ENCODE peak calls at places on chromosomes 7 and 10, in eight cellular contexts. I is foreskin keratinocyte; E is body of pancreas; M is left ventricle myocardium inferior; V is right cardiac atrium; X is mesendoderm; R is lower lobe of right lung; N is CD8-positive, alpha-beta T cell. Z is an unnamed sample. For H3K4me1, the result is how much of the 10 kb centered on the place peaks cover.

GRCh38 chr10:3091346-3091787 is 24.0 kb downstream of the PFKP start:
- DNase-seq in E (no peak), N (no peak), I (peak), M (no peak), V (no peak), X (no peak), R (peak), Z (peak)

GRCh38 chr7:107180378-107180777 is 11.6 kb downstream of the HBP1 start:
- DNase-seq in V (no peak), M (no peak), N (peak), R (no peak), E (peak), X (no peak), I (peak), Z (peak)

GRCh38 chr10:122555431-122555830 is 5.1 kb upstream of the DMBT1 start:
- DNase-seq in M (no peak), E (no peak), V (no peak), R (no peak), X (no peak), N (no peak), I (no peak), Z (no peak)

GRCh38 chr10:48523820-48524758 is 80.8 kb downstream of the ARHGAP22 start:
- DNase-seq in V (no peak), M (no peak), X (peak), R (no peak), N (no peak), E (no peak), I (no peak), Z (peak)

GRCh38 chr7:117951711-117952280 is 78.6 kb upstream of the CTTNBP2 start:
- DNase-seq in X (no peak), M (no peak), V (no peak), N (no peak), E (no peak), R (no peak), I (peak), Z (no peak)

GRCh38 chr10:50637003-50637579 is 13.3 kb upstream of the SGMS1 start:
- DNase-seq in I (no peak), M (no peak), N (no peak), E (no peak), X (no peak), V (no peak), R (no peak), Z (no peak)

GRCh38 chr10:36603688-36604087 is 521.7 kb upstream of the ANKRD30A start:
- DNase-seq in R (no peak), V (no peak), X (no peak), I (no peak), M (no peak), E (no peak), N (no peak), Z (no peak)

GRCh38 chr7:45173596-45174327 is 16.2 kb downstream of the RAMP3 start:
- DNase-seq in M (no peak), I (no peak), R (peak), V (peak), X (no peak), N (no peak), E (peak), Z (no peak)

GRCh38 chr10:68082815-68083395 is 7.8 kb upstream of the HERC4 start:
- DNase-seq in M (no peak), R (no peak), E (no peak), X (no peak), V (no peak), N (no peak), I (no peak), Z (no peak)

GRCh38 chr10:113539789-113540188 is 13.1 kb upstream of the HABP2 start:
- DNase-seq in V (no peak), X (no peak), N (no peak), I (no peak), M (no peak), R (no peak), E (no peak), Z (no peak)

GRCh38 chr10:68175954-68176353 is 56.0 kb downstream of the ATOH7 start:
- DNase-seq in X (no peak), E (no peak), I (no peak), R (no peak), N (no peak), M (no peak), V (no peak), Z (no peak)

GRCh38 chr10:22630229-22631174 is 83.9 kb downstream of the PIP4K2A start:
- DNase-seq in N (peak), V (no peak), X (peak), R (no peak), M (no peak), E (no peak), I (no peak), Z (no peak)

GRCh38 chr7:107613948-107614347 is 33.9 kb downstream of the BCAP29 start:
- DNase-seq in R (no peak), E (no peak), I (no peak), X (no peak), V (no peak), M (no peak), N (no peak), Z (no peak)

GRCh38 chr10:8600192-8600591 is 545.7 kb downstream of the GATA3 start:
- DNase-seq in X (no peak), N (no peak), R (no peak), V (no peak), I (peak), M (no peak), E (no peak), Z (no peak)

GRCh38 chr7:23235688-23236280 is 10.8 kb upstream of the GPNMB start:
- DNase-seq in M (peak), N (no peak), X (no peak), R (no peak), I (peak), V (no peak), E (no peak), Z (no peak)

GRCh38 chr10:124667425-124668130 is 76.6 kb downstream of the FAM53B start:
- DNase-seq in E (no peak), I (no peak), M (no peak), X (no peak), R (peak), V (peak), N (no peak), Z (no peak)

GRCh38 chr10:12382956-12383531 is 33.7 kb downstream of the CAMK1D start:
- DNase-seq in M (no peak), E (no peak), X (no peak), V (no peak), R (no peak), I (no peak), N (no peak), Z (no peak)

GRCh38 chr10:32956365-32957197 is 1.4 kb downstream of the ITGB1 start:
- DNase-seq in X (no peak), I (no peak), N (no peak), V (no peak), E (no peak), R (no peak), M (no peak), Z (no peak)
- H3K4me1 ChIP-seq in X (under half), I (under half), N (under half), V (under half), E (half or more), R (half or more), M (half or more), Z (half or more)

GRCh38 chr10:76920581-76920980 is 717.0 kb downstream of the KCNMA1 start:
- DNase-seq in M (no peak), N (no peak), V (no peak), I (no peak), R (no peak), X (no peak), E (no peak), Z (no peak)
- H3K4me1 ChIP-seq in M (under half), N (under half), V (under half), I (under half), R (under half), X (under half), E (under half), Z (under half)

GRCh38 chr7:43650457-43651052 is 67.6 kb downstream of the STK17A start:
- DNase-seq in V (no peak), I (no peak), N (no peak), X (peak), R (no peak), E (no peak), M (no peak), Z (peak)
- H3K4me1 ChIP-seq in V (under half), I (under half), N (half or more), X (under half), R (half or more), E (half or more), M (half or more), Z (half or more)

GRCh38 chr7:154746551-154746950 is 256.4 kb downstream of the PAXIP1 start:
- DNase-seq in I (no peak), E (no peak), R (no peak), M (no peak), X (no peak), N (no peak), V (no peak), Z (no peak)
- H3K4me1 ChIP-seq in I (under half), E (under half), R (under half), M (under half), X (under half), N (under half), V (under half), Z (under half)

DNA sequence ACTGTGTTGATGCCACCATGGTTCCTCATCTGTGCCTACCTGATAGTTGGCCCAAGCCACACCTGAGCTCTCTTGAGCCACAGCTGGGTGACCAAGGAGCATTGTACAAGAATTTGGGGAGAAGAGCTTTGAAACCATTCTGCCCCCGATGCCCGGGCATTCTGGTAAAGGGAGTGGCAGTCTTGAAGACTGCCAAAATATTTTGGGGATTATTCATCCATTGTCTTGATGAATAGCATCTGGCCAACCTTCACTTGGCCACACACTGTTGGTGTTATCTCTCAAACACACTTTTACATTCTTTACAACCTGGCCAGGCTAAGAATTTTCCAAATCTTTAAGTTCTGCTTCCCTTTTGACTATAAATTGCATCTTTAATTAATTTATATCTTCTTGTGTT is 113.1 kb upstream of the PCBD1 start:
- DNase-seq in I (no peak), M (no peak), N (no peak), E (no peak), V (no peak), R (no peak), X (no peak), Z (peak)
- H3K4me1 ChIP-seq in I (under half), M (under half), N (under half), E (under half), V (under half), R (under half), X (under half), Z (under half)

GRCh38 chr7:80833289-80834104 is 85.4 kb downstream of the SEMA3C start:
- DNase-seq in N (no peak), E (no peak), R (no peak), V (no peak), I (peak), X (no peak), M (no peak), Z (no peak)
- H3K4me1 ChIP-seq in N (under half), E (under half), R (under half), V (under half), I (under half), X (under half), M (under half), Z (under half)

GRCh38 chr10:59892697-59893096 is 13.7 kb downstream of the CCDC6 start:
- DNase-seq in I (no peak), M (no peak), V (no peak), N (no peak), R (peak), X (no peak), E (no peak), Z (no peak)
- H3K4me1 ChIP-seq in I (under half), M (half or more), V (under half), N (under half), R (half or more), X (under half), E (half or more), Z (under half)

DNA sequence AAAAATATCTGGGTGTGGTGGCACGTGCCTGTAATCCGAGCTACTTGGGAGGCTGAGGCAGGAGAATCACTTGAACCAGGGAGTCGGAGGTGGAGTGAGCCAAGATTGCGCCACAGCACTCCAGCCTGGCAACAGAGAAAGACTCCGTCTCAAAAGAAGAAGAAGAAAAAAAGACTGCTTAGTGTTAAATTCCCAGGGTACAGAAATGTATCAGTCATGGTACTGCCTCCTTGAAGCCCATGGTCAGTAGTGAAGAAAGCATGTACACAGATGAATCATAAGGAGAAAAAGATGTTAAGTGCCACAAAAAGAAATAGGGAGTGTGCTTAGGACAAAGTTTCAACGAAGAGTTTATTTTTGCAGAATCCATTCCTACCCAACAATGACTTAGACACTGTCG is 62.5 kb upstream of the KMT2E start:
- DNase-seq in M (no peak), V (peak), I (no peak), R (no peak), E (no peak), X (no peak), N (no peak), Z (no peak)
- H3K4me1 ChIP-seq in M (under half), V (under half), I (under half), R (under half), E (under half), X (under half), N (under half), Z (under half)

GRCh38 chr10:79138449-79139123 is 69.8 kb downstream of the ZMIZ1 start:
- DNase-seq in R (no peak), X (no peak), M (no peak), I (no peak), N (no peak), E (no peak), V (no peak), Z (no peak)

GRCh38 chr10:79142064-79142491 is 73.3 kb downstream of the ZMIZ1 start:
- DNase-seq in N (no peak), V (no peak), X (no peak), M (no peak), R (no peak), I (no peak), E (no peak), Z (no peak)

GRCh38 chr10:79139124-79139835 is 70.5 kb downstream of the ZMIZ1 start:
- DNase-seq in X (no peak), I (no peak), R (peak), E (no peak), V (peak), M (peak), N (no peak), Z (no peak)

GRCh38 chr10:79140906-79141305 is 72.1 kb downstream of the ZMIZ1 start:
- DNase-seq in N (no peak), V (no peak), R (no peak), I (no peak), M (no peak), X (no peak), E (no peak), Z (no peak)

DNA sequence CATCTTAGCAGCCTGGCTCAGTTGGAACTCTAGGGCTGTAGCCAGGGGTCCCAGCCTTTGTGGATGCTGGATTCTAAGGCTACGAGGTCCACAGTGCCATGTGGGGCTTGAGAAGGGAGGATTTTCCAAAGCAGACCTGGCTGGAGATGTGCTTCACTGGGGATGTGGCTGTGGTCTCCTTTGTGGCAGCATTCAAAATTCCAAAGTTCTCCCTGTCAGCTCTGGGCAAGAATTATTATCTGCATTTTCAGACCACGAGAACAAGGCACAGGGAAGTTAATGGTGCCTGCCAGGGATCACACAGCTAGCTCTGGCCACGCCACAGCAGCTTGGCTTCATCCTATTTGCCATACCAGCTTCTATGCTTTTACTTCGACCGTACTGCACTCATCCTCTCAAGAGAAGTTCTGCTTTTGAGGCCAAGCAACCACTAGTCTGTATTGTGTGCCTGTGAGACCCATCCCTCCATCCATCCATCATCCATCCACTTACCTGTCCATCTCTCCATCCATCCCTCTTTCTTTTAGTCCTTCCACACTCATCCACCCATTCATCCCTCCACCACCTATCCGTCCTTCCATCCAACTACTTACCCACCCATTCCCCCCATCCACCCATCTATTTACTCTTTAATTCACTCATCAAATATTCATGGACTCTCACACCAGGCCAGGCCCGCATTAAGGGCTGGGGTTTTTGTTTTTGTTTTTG is 71.5 kb downstream of the ZMIZ1 start:
- DNase-seq in X (no peak), R (no peak), M (no peak), V (no peak), N (no peak), I (no peak), E (no peak), Z (no peak)
- H3K4me1 ChIP-seq in X (under half), R (half or more), M (half or more), V (half or more), N (half or more), I (under half), E (under half), Z (under half)

GRCh38 chr7:27148776-27149641 is 1.4 kb upstream of the HOXA6 start:
- DNase-seq in R (no peak), X (no peak), E (no peak), N (no peak), I (peak), M (no peak), V (no peak), Z (no peak)
- H3K4me1 ChIP-seq in R (half or more), X (under half), E (under half), N (under half), I (under half), M (half or more), V (under half), Z (under half)

Z was measured in PC-9.